ENCODE peak calls at places on chromosomes 16 and 17, in eight cellular contexts. C, L, W, E, B, Y, F and A are unnamed samples.

GRCh38 chr17:48915459-48916282 is 7.5 kb downstream of the UBE2Z start:
- DNase-seq in L (peak), E (peak), W (no peak), Y (peak), F (no peak), C (peak), B (no peak), A (no peak)

GRCh38 chr17:74289688-74290087 is 15.7 kb downstream of the DNAI2 start:
- DNase-seq in F (no peak), E (no peak), Y (no peak), B (no peak), L (no peak), C (no peak), W (no peak), A (no peak)

GRCh38 chr17:79400989-79401703 is 209.7 kb downstream of the RBFOX3 start:
- DNase-seq in F (peak), W (no peak), L (peak), C (peak), E (peak), Y (peak), B (peak), A (peak)

GRCh38 chr17:73305845-73306836 is 5.7 kb downstream of the CDC42EP4 start:
- DNase-seq in Y (no peak), W (no peak), E (no peak), F (no peak), L (no peak), B (no peak), C (no peak), A (no peak)

GRCh38 chr17:7825206-7825980 is 8.6 kb upstream of the KDM6B start:
- DNase-seq in L (peak), E (no peak), B (peak), C (no peak), Y (peak), F (peak), W (no peak), A (peak)

GRCh38 chr16:24635900-24636610 is 93.4 kb upstream of the TNRC6A start:
- DNase-seq in C (peak), L (peak), W (peak), E (peak), Y (peak), F (no peak), B (no peak), A (peak)

GRCh38 chr16:85929259-85929704 is 30.3 kb downstream of the IRF8 start:
- DNase-seq in W (peak), Y (no peak), C (no peak), L (peak), E (no peak), B (no peak), F (no peak), A (no peak)

GRCh38 chr16:57694556-57695377 is at the start of gene DRC7:
- DNase-seq in W (no peak), C (peak), E (peak), B (peak), F (peak), Y (peak), L (peak), A (peak)

GRCh38 chr17:79031996-79032875 is 8.3 kb downstream of the C1QTNF1 start:
- DNase-seq in F (no peak), B (peak), W (no peak), C (no peak), Y (no peak), L (no peak), E (no peak), A (no peak)

GRCh38 chr16:17261197-17261858 is 209.4 kb downstream of the XYLT1 start:
- DNase-seq in F (no peak), W (no peak), L (no peak), E (no peak), C (no peak), Y (no peak), B (no peak), A (no peak)

GRCh38 chr16:71846443-71846842 is 667 bp downstream of the ATXN1L start:
- DNase-seq in W (no peak), F (peak), Y (peak), E (peak), L (no peak), B (no peak), C (no peak), A (no peak)

GRCh38 chr17:2778489-2778888 is 17.7 kb upstream of the RAP1GAP2 start:
- DNase-seq in F (no peak), C (no peak), Y (no peak), E (no peak), W (no peak), L (no peak), B (no peak), A (no peak)

GRCh38 chr17:81482673-81483072 is 29.9 kb downstream of the ACTG1 start:
- DNase-seq in E (peak), W (no peak), F (no peak), Y (no peak), B (no peak), C (no peak), L (no peak), A (no peak)

GRCh38 chr17:11511696-11512095 is 86.6 kb upstream of the DNAH9 start:
- DNase-seq in C (no peak), B (no peak), L (no peak), F (no peak), E (no peak), Y (no peak), W (no peak), A (no peak)

GRCh38 chr16:86214326-86215232 is 295.7 kb upstream of the FOXF1 start:
- DNase-seq in L (no peak), B (peak), F (no peak), Y (no peak), E (no peak), C (no peak), W (no peak), A (no peak)

GRCh38 chr17:72121164-72122001 is 563 bp downstream of the SOX9 start:
- DNase-seq in F (peak), L (peak), E (peak), Y (peak), W (peak), C (no peak), B (no peak), A (peak)

GRCh38 chr16:87145181-87146176 is 171.7 kb downstream of the C16orf95 start:
- DNase-seq in F (no peak), B (no peak), C (no peak), Y (peak), E (peak), W (no peak), L (peak), A (no peak)

GRCh38 chr17:6670999-6671398 is 19.4 kb downstream of the C17orf100 start:
- DNase-seq in W (no peak), B (no peak), F (no peak), C (no peak), E (no peak), L (no peak), Y (no peak), A (no peak)

GRCh38 chr16:81136331-81137011 is 40.3 kb upstream of the GCSH start:
- DNase-seq in B (no peak), C (no peak), Y (peak), E (no peak), L (no peak), F (no peak), W (no peak), A (no peak)

GRCh38 chr16:67407176-67407787 is 9.0 kb downstream of the ZDHHC1 start:
- DNase-seq in W (no peak), E (no peak), F (no peak), C (no peak), L (no peak), B (no peak), Y (peak), A (no peak)

GRCh38 chr17:76843703-76844484 is 24.3 kb upstream of the MGAT5B start:
- DNase-seq in L (peak), F (no peak), C (no peak), W (no peak), B (no peak), E (no peak), Y (peak), A (peak)

GRCh38 chr17:44205962-44206824 is 6.5 kb upstream of the ATXN7L3 start:
- DNase-seq in C (no peak), B (no peak), W (no peak), F (no peak), L (peak), E (no peak), Y (no peak), A (no peak)
- TF ChIP-seq CTCF in C (no peak), B (no peak), W (no peak), F (peak), L (peak), E (peak), Y (peak), A (peak)

GRCh38 chr17:5581655-5582054 is 2.7 kb downstream of the NLRP1 start:
- DNase-seq in Y (no peak), B (no peak), L (no peak), F (no peak), C (no peak), W (no peak), E (no peak), A (no peak)

GRCh38 chr17:5584383-5584951 is at the start of gene NLRP1:
- DNase-seq in Y (peak), E (peak), C (peak), W (peak), B (peak), F (no peak), L (peak), A (peak)

GRCh38 chr17:5582177-5582885 is 2.0 kb downstream of the NLRP1 start:
- DNase-seq in Y (no peak), L (no peak), C (no peak), W (no peak), F (no peak), B (no peak), E (no peak), A (no peak)

GRCh38 chr17:5584971-5585794 is 874 bp upstream of the NLRP1 start:
- DNase-seq in L (peak), E (peak), W (no peak), F (no peak), C (no peak), B (no peak), Y (peak), A (no peak)

GRCh38 chr17:5583426-5584382 is 605 bp downstream of the NLRP1 start:
- DNase-seq in W (no peak), F (no peak), E (peak), Y (peak), L (no peak), C (peak), B (peak), A (no peak)
- H3K4me3 ChIP-seq in W (no peak), F (no peak), E (peak), Y (peak), L (no peak), C (peak), B (peak), A (no peak)

DNA sequence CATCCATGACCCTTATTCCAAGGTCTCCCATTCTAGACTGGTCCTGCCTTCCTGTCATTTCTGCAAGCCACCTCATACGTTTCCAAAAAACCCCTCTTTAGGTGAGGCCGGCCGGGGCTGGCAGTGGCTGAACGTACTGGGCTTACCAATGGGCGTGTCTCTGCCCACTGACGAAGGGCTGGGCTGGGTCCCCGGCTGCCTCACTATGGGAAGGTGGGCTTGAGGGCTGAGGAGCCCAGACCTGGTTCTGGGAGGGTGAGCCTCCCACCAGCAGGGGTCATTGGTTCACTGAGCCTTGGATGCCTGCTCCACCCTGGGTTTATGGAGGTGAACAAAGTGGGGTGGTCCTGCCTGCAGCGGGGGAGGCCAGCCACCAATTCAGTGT is 19.9 kb downstream of the KDM8 start:
- DNase-seq in W (peak), Y (no peak), B (no peak), C (no peak), L (no peak), E (no peak), F (no peak), A (no peak)
- TF ChIP-seq CTCF in W (no peak), Y (peak), B (no peak), C (no peak), L (no peak), E (peak), F (no peak), A (peak)

GRCh38 chr17:67610061-67610460 is 107.7 kb upstream of the NOL11 start:
- DNase-seq in C (no peak), E (no peak), F (no peak), W (no peak), L (no peak), Y (no peak), B (no peak), A (no peak)

GRCh38 chr17:67606471-67606870 is 111.3 kb upstream of the NOL11 start:
- DNase-seq in C (peak), L (peak), W (no peak), Y (peak), F (no peak), E (no peak), B (no peak), A (peak)

GRCh38 chr17:67606896-67607604 is 110.7 kb upstream of the NOL11 start:
- DNase-seq in L (no peak), W (no peak), F (no peak), E (no peak), B (no peak), C (no peak), Y (no peak), A (peak)

GRCh38 chr17:67605259-67605912 is 112.3 kb upstream of the NOL11 start:
- DNase-seq in C (peak), Y (peak), F (no peak), B (no peak), E (peak), L (no peak), W (no peak), A (peak)

GRCh38 chr17:67608691-67609090 is 109.0 kb upstream of the NOL11 start:
- DNase-seq in B (no peak), L (peak), Y (peak), E (peak), F (no peak), C (no peak), W (no peak), A (no peak)
- H3K4me3 ChIP-seq in B (no peak), L (no peak), Y (no peak), E (no peak), F (no peak), C (no peak), W (no peak), A (no peak)

DNA sequence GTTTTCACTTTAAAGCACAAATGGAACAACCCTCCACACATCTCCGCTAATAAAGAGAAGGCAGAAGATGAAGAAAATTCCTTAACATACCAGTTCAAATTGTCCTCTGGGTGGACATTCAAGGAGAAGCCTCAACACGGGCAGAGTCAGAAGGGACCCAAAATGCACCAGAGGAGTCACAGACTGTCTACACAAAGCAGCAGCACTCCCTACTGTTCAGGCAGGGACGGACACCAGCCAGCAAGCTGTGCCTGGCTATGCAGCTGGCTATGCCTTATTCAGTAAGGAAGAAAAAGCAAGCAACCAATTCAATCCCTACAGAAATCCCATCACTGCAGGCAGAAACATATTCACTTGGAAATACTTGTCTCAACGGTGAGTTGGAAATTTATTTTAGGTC is 8.1 kb downstream of the DNAJC7 start:
- DNase-seq in B (no peak), C (no peak), W (no peak), E (no peak), Y (no peak), L (no peak), F (peak), A (no peak)
- TF ChIP-seq CTCF in B (no peak), C (no peak), W (no peak), E (peak), Y (peak), L (peak), F (peak), A (no peak)

GRCh38 chr16:21284414-21284813 is 6.3 kb upstream of the CRYM start:
- DNase-seq in F (no peak), B (no peak), E (no peak), L (no peak), Y (no peak), C (no peak), W (no peak), A (no peak)
- H3K4me3 ChIP-seq in F (peak), B (peak), E (no peak), L (no peak), Y (no peak), C (peak), W (no peak), A (no peak)

GRCh38 chr16:84138824-84139627 is 6.0 kb downstream of the HSDL1 start:
- DNase-seq in W (no peak), Y (no peak), F (peak), L (peak), C (peak), E (peak), B (no peak), A (no peak)

GRCh38 chr16:84143784-84144199 is 1.2 kb downstream of the HSDL1 start:
- DNase-seq in F (peak), L (no peak), W (no peak), Y (no peak), C (no peak), E (no peak), B (no peak), A (no peak)

GRCh38 chr16:84139628-84140258 is 5.2 kb downstream of the HSDL1 start:
- DNase-seq in L (no peak), C (no peak), F (no peak), Y (no peak), W (no peak), B (no peak), E (no peak), A (no peak)

GRCh38 chr16:84143081-84143480 is 1.9 kb downstream of the HSDL1 start:
- DNase-seq in W (no peak), C (no peak), B (no peak), L (no peak), E (no peak), Y (no peak), F (no peak), A (no peak)

DNA sequence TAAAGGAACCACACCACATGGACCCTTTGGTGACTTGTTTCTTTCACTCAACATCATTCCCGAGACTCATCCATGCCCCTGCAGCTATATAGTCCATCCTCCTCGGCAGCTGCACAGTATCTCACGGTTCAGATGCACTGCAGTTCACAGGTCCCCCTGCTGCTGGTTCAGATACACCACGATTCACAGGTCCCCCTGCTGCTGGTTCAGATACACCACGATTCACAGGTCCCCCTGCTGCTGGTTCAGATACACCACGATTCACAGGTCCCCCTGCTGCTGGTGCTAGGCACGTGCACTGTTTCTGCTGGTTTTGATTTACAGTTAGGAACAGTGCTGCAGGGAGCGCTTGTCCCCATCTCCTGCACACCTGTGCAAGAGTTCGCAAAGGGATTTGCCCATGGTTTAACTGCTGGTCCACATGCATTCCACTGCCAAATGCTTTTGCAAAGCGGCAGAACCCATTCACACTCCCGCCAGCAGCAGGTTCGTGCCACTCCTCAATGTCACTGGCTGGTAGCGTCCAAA is 3.8 kb downstream of the HSDL1 start:
- DNase-seq in Y (no peak), C (no peak), E (no peak), B (no peak), F (no peak), L (no peak), W (no peak), A (peak)
- TF ChIP-seq CTCF in Y (no peak), C (no peak), E (no peak), B (no peak), F (no peak), L (peak), W (no peak), A (peak)

GRCh38 chr16:65790768-65791167 is 575.7 kb upstream of the CDH5 start:
- DNase-seq in F (no peak), E (no peak), C (no peak), W (no peak), Y (no peak), L (no peak), B (no peak), A (no peak)
- H3K4me3 ChIP-seq in F (no peak), E (no peak), C (no peak), W (no peak), Y (no peak), L (no peak), B (no peak), A (no peak)